ENCODE peak calls at places on chromosomes 13 and 19, in seven cellular contexts. L, F, N, V, Z, U and O are unnamed samples.
A peak's percentile ranks its signal among the peaks of the same experiment; 100 is the strongest.

GRCh38 chr13:25455146-25455545 is 83.4 kb downstream of the ATP8A2 start:
- DNase-seq in Z (no peak), V (no peak), L (no peak), N (no peak), F (no peak), U (no peak), O (no peak)

GRCh38 chr13:111484959-111485358 is 164.5 kb downstream of the TEX29 start:
- DNase-seq in V (no peak), N (no peak), L (no peak), Z (no peak), U (no peak), F (no peak), O (no peak)

GRCh38 chr19:6925801-6926751 is 38.7 kb downstream of the ADGRE1 start:
- DNase-seq in V (no peak), N (no peak), U (no peak), Z (no peak), L (no peak), F (no peak), O (no peak)

GRCh38 chr13:31982540-31982939 is 49.0 kb upstream of the FRY start:
- DNase-seq in U (peak; percentile 43), Z (peak; percentile 96), V (peak; percentile 33), N (no peak), F (peak; percentile 73), L (peak; percentile 78), O (peak; percentile 95)

GRCh38 chr13:86765462-86765861 is 905.7 kb upstream of the SLITRK5 start:
- DNase-seq in L (no peak), Z (no peak), U (no peak), F (no peak), N (no peak), V (no peak), O (no peak)

GRCh38 chr13:39306639-39307589 is 268.7 kb downstream of the NHLRC3 start:
- DNase-seq in V (no peak), Z (no peak), L (no peak), N (no peak), U (no peak), F (no peak), O (no peak)

GRCh38 chr19:21460686-21461085 is 44.7 kb upstream of the ZNF429 start:
- DNase-seq in F (no peak), N (no peak), V (no peak), L (no peak), Z (no peak), U (no peak), O (no peak)

GRCh38 chr19:32339988-32340874 is 5.2 kb upstream of the ZNF507 start:
- DNase-seq in Z (peak; percentile 61), V (no peak), L (no peak), N (no peak), U (peak; percentile 34), F (no peak), O (no peak)

GRCh38 chr19:23772668-23773063 is 14.0 kb upstream of the ZNF681 start:
- DNase-seq in V (no peak), F (no peak), U (no peak), N (no peak), L (no peak), Z (no peak), O (no peak)

GRCh38 chr13:84352946-84353345 is 470.7 kb upstream of the SLITRK1 start:
- DNase-seq in N (no peak), U (no peak), F (no peak), V (no peak), Z (no peak), L (no peak), O (no peak)

GRCh38 chr19:20044663-20045062 is 5.4 kb upstream of the ZNF682 start:
- DNase-seq in N (no peak), F (no peak), L (no peak), Z (no peak), U (no peak), V (no peak), O (no peak)

GRCh38 chr19:48746738-48747575 is at the start of gene IZUMO1:
- DNase-seq in U (peak; percentile 83), V (peak; percentile 35), L (peak; percentile 81), Z (peak; percentile 95), F (peak; percentile 66), N (no peak), O (peak; percentile 70)

GRCh38 chr13:21898461-21898860 is 227.6 kb downstream of the FGF9 start:
- DNase-seq in F (no peak), V (no peak), U (no peak), Z (no peak), L (no peak), N (no peak), O (no peak)

GRCh38 chr13:78714717-78715116 is 55.8 kb upstream of the OBI1 start:
- DNase-seq in F (no peak), Z (no peak), U (no peak), V (no peak), N (no peak), L (no peak), O (no peak)

GRCh38 chr19:4977299-4978174 is 8.6 kb downstream of the KDM4B start:
- DNase-seq in Z (peak; percentile 92), F (peak; percentile 88), U (peak; percentile 81), L (peak; percentile 50), V (no peak), N (no peak), O (peak; percentile 88)

GRCh38 chr13:40477623-40478608 is 188.5 kb downstream of the FOXO1 start:
- DNase-seq in F (no peak), N (no peak), V (no peak), L (no peak), Z (peak; percentile 92), U (peak; percentile 14), O (no peak)

GRCh38 chr19:39004403-39004802 is 27.9 kb downstream of the FBXO27 start:
- DNase-seq in F (no peak), N (no peak), V (no peak), U (no peak), Z (no peak), L (no peak), O (no peak)

GRCh38 chr13:20134732-20135131 is 26.1 kb downstream of the GJA3 start:
- DNase-seq in L (no peak), N (no peak), V (no peak), F (no peak), Z (no peak), U (no peak), O (no peak)